ENCODE peak calls at places on chromosomes 3 and 15, in nine cellular contexts. One of them, this sample, is unnamed.

GRCh38 chr3:159191454-159191853 is 389.6 kb downstream of the MFSD1 start:
- DNase-seq in amniotic stem cell: peak
- DNase-seq in kidney: no peak
- DNase-seq in stimulated activated CD4-positive, alpha-beta T cell treated with anti-CD3 and anti-CD28 coated beads, Interleukin-12 subunit alpha, Interleukin-12 subunit beta, amount 100 ng/mL, for 48 hours: no peak
- DNase-seq in fibroblast of lung: no peak
- DNase-seq in NT2/D1: no peak
- DNase-seq in cardiac muscle cell: no peak
- DNase-seq in AG08396: no peak
- DNase-seq in stimulated activated CD8-positive, alpha-beta memory T cell treated with anti-CD3 and anti-CD28 coated beads, Interleukin-15, amount 100 ng/mL, for 24 hours: no peak
- DNase-seq in this sample: no peak

GRCh38 chr15:81889480-81889871 is 156.3 kb downstream of the MEX3B start:
- DNase-seq in amniotic stem cell: no peak
- DNase-seq in kidney: no peak
- DNase-seq in stimulated activated CD4-positive, alpha-beta T cell treated with anti-CD3 and anti-CD28 coated beads, Interleukin-12 subunit alpha, Interleukin-12 subunit beta, amount 100 ng/mL, for 48 hours: no peak
- DNase-seq in fibroblast of lung: peak
- DNase-seq in NT2/D1: no peak
- DNase-seq in cardiac muscle cell: no peak
- DNase-seq in AG08396: no peak
- DNase-seq in stimulated activated CD8-positive, alpha-beta memory T cell treated with anti-CD3 and anti-CD28 coated beads, Interleukin-15, amount 100 ng/mL, for 24 hours: no peak
- DNase-seq in this sample: no peak

GRCh38 chr3:144273611-144274010 is 302.0 kb downstream of the DIPK2A start:
- DNase-seq in amniotic stem cell: no peak
- DNase-seq in kidney: no peak
- DNase-seq in stimulated activated CD4-positive, alpha-beta T cell treated with anti-CD3 and anti-CD28 coated beads, Interleukin-12 subunit alpha, Interleukin-12 subunit beta, amount 100 ng/mL, for 48 hours: no peak
- DNase-seq in fibroblast of lung: peak
- DNase-seq in NT2/D1: no peak
- DNase-seq in cardiac muscle cell: no peak
- DNase-seq in AG08396: no peak
- DNase-seq in stimulated activated CD8-positive, alpha-beta memory T cell treated with anti-CD3 and anti-CD28 coated beads, Interleukin-15, amount 100 ng/mL, for 24 hours: no peak
- DNase-seq in this sample: no peak

GRCh38 chr15:77543159-77543882 is 89.4 kb downstream of the LINGO1 start:
- DNase-seq in amniotic stem cell: peak
- DNase-seq in kidney: peak
- DNase-seq in stimulated activated CD4-positive, alpha-beta T cell treated with anti-CD3 and anti-CD28 coated beads, Interleukin-12 subunit alpha, Interleukin-12 subunit beta, amount 100 ng/mL, for 48 hours: peak
- DNase-seq in fibroblast of lung: peak
- DNase-seq in NT2/D1: peak
- DNase-seq in cardiac muscle cell: peak
- DNase-seq in AG08396: peak
- DNase-seq in stimulated activated CD8-positive, alpha-beta memory T cell treated with anti-CD3 and anti-CD28 coated beads, Interleukin-15, amount 100 ng/mL, for 24 hours: peak
- DNase-seq in this sample: peak

GRCh38 chr15:100073982-100074381 is 267.8 kb downstream of the ADAMTS17 start:
- DNase-seq in amniotic stem cell: no peak
- DNase-seq in kidney: no peak
- DNase-seq in stimulated activated CD4-positive, alpha-beta T cell treated with anti-CD3 and anti-CD28 coated beads, Interleukin-12 subunit alpha, Interleukin-12 subunit beta, amount 100 ng/mL, for 48 hours: no peak
- DNase-seq in fibroblast of lung: no peak
- DNase-seq in NT2/D1: no peak
- DNase-seq in cardiac muscle cell: no peak
- DNase-seq in AG08396: no peak
- DNase-seq in stimulated activated CD8-positive, alpha-beta memory T cell treated with anti-CD3 and anti-CD28 coated beads, Interleukin-15, amount 100 ng/mL, for 24 hours: no peak
- DNase-seq in this sample: no peak

GRCh38 chr3:16480861-16481569 is 32.5 kb downstream of the RFTN1 start:
- DNase-seq in amniotic stem cell: no peak
- DNase-seq in kidney: no peak
- DNase-seq in stimulated activated CD4-positive, alpha-beta T cell treated with anti-CD3 and anti-CD28 coated beads, Interleukin-12 subunit alpha, Interleukin-12 subunit beta, amount 100 ng/mL, for 48 hours: no peak
- DNase-seq in fibroblast of lung: peak
- DNase-seq in NT2/D1: no peak
- DNase-seq in cardiac muscle cell: no peak
- DNase-seq in AG08396: no peak
- DNase-seq in stimulated activated CD8-positive, alpha-beta memory T cell treated with anti-CD3 and anti-CD28 coated beads, Interleukin-15, amount 100 ng/mL, for 24 hours: no peak
- DNase-seq in this sample: no peak

GRCh38 chr15:51842852-51843737 is 13.6 kb downstream of the TMOD3 start:
- DNase-seq in amniotic stem cell: no peak
- DNase-seq in kidney: no peak
- DNase-seq in stimulated activated CD4-positive, alpha-beta T cell treated with anti-CD3 and anti-CD28 coated beads, Interleukin-12 subunit alpha, Interleukin-12 subunit beta, amount 100 ng/mL, for 48 hours: no peak
- DNase-seq in fibroblast of lung: no peak
- DNase-seq in NT2/D1: no peak
- DNase-seq in cardiac muscle cell: no peak
- DNase-seq in AG08396: no peak
- DNase-seq in stimulated activated CD8-positive, alpha-beta memory T cell treated with anti-CD3 and anti-CD28 coated beads, Interleukin-15, amount 100 ng/mL, for 24 hours: no peak
- DNase-seq in this sample: no peak

GRCh38 chr3:177131927-177132636 is 65.2 kb downstream of the TBL1XR1 start:
- DNase-seq in amniotic stem cell: no peak
- DNase-seq in kidney: no peak
- DNase-seq in stimulated activated CD4-positive, alpha-beta T cell treated with anti-CD3 and anti-CD28 coated beads, Interleukin-12 subunit alpha, Interleukin-12 subunit beta, amount 100 ng/mL, for 48 hours: no peak
- DNase-seq in fibroblast of lung: peak
- DNase-seq in NT2/D1: no peak
- DNase-seq in cardiac muscle cell: no peak
- DNase-seq in AG08396: no peak
- DNase-seq in stimulated activated CD8-positive, alpha-beta memory T cell treated with anti-CD3 and anti-CD28 coated beads, Interleukin-15, amount 100 ng/mL, for 24 hours: no peak
- DNase-seq in this sample: no peak

GRCh38 chr15:65998486-65998885 is 129.2 kb downstream of the RAB11A start:
- DNase-seq in amniotic stem cell: no peak
- DNase-seq in kidney: no peak
- DNase-seq in stimulated activated CD4-positive, alpha-beta T cell treated with anti-CD3 and anti-CD28 coated beads, Interleukin-12 subunit alpha, Interleukin-12 subunit beta, amount 100 ng/mL, for 48 hours: no peak
- DNase-seq in fibroblast of lung: no peak
- DNase-seq in NT2/D1: no peak
- DNase-seq in cardiac muscle cell: no peak
- DNase-seq in AG08396: no peak
- DNase-seq in stimulated activated CD8-positive, alpha-beta memory T cell treated with anti-CD3 and anti-CD28 coated beads, Interleukin-15, amount 100 ng/mL, for 24 hours: no peak
- DNase-seq in this sample: no peak

GRCh38 chr3:152021951-152022461 is 148.6 kb downstream of the SUCNR1 start:
- DNase-seq in amniotic stem cell: peak
- DNase-seq in kidney: peak
- DNase-seq in stimulated activated CD4-positive, alpha-beta T cell treated with anti-CD3 and anti-CD28 coated beads, Interleukin-12 subunit alpha, Interleukin-12 subunit beta, amount 100 ng/mL, for 48 hours: peak
- DNase-seq in fibroblast of lung: peak
- DNase-seq in NT2/D1: no peak
- DNase-seq in cardiac muscle cell: no peak
- DNase-seq in AG08396: peak
- DNase-seq in stimulated activated CD8-positive, alpha-beta memory T cell treated with anti-CD3 and anti-CD28 coated beads, Interleukin-15, amount 100 ng/mL, for 24 hours: no peak
- DNase-seq in this sample: no peak

GRCh38 chr3:193771736-193772135 is 178.7 kb downstream of the OPA1 start:
- DNase-seq in amniotic stem cell: no peak
- DNase-seq in kidney: no peak
- DNase-seq in stimulated activated CD4-positive, alpha-beta T cell treated with anti-CD3 and anti-CD28 coated beads, Interleukin-12 subunit alpha, Interleukin-12 subunit beta, amount 100 ng/mL, for 48 hours: no peak
- DNase-seq in fibroblast of lung: no peak
- DNase-seq in NT2/D1: no peak
- DNase-seq in cardiac muscle cell: no peak
- DNase-seq in AG08396: no peak
- DNase-seq in stimulated activated CD8-positive, alpha-beta memory T cell treated with anti-CD3 and anti-CD28 coated beads, Interleukin-15, amount 100 ng/mL, for 24 hours: no peak
- DNase-seq in this sample: no peak

GRCh38 chr15:90141646-90142045 is 39.4 kb upstream of the IDH2 start:
- DNase-seq in amniotic stem cell: no peak
- DNase-seq in kidney: peak
- DNase-seq in stimulated activated CD4-positive, alpha-beta T cell treated with anti-CD3 and anti-CD28 coated beads, Interleukin-12 subunit alpha, Interleukin-12 subunit beta, amount 100 ng/mL, for 48 hours: no peak
- DNase-seq in fibroblast of lung: peak
- DNase-seq in NT2/D1: no peak
- DNase-seq in cardiac muscle cell: no peak
- DNase-seq in AG08396: peak
- DNase-seq in stimulated activated CD8-positive, alpha-beta memory T cell treated with anti-CD3 and anti-CD28 coated beads, Interleukin-15, amount 100 ng/mL, for 24 hours: no peak
- DNase-seq in this sample: no peak

GRCh38 chr3:184371570-184372018 is 6.4 kb downstream of the THPO start:
- DNase-seq in amniotic stem cell: peak
- DNase-seq in kidney: peak
- DNase-seq in stimulated activated CD4-positive, alpha-beta T cell treated with anti-CD3 and anti-CD28 coated beads, Interleukin-12 subunit alpha, Interleukin-12 subunit beta, amount 100 ng/mL, for 48 hours: peak
- DNase-seq in fibroblast of lung: peak
- DNase-seq in NT2/D1: peak
- DNase-seq in cardiac muscle cell: peak
- DNase-seq in AG08396: peak
- DNase-seq in stimulated activated CD8-positive, alpha-beta memory T cell treated with anti-CD3 and anti-CD28 coated beads, Interleukin-15, amount 100 ng/mL, for 24 hours: no peak
- DNase-seq in this sample: peak

GRCh38 chr15:56977232-56977631 is 58.8 kb downstream of the TCF12 start:
- DNase-seq in amniotic stem cell: no peak
- DNase-seq in kidney: no peak
- DNase-seq in stimulated activated CD4-positive, alpha-beta T cell treated with anti-CD3 and anti-CD28 coated beads, Interleukin-12 subunit alpha, Interleukin-12 subunit beta, amount 100 ng/mL, for 48 hours: no peak
- DNase-seq in fibroblast of lung: no peak
- DNase-seq in NT2/D1: no peak
- DNase-seq in cardiac muscle cell: no peak
- DNase-seq in AG08396: no peak
- DNase-seq in stimulated activated CD8-positive, alpha-beta memory T cell treated with anti-CD3 and anti-CD28 coated beads, Interleukin-15, amount 100 ng/mL, for 24 hours: no peak
- DNase-seq in this sample: no peak

GRCh38 chr15:77446840-77447390 is 26.2 kb downstream of the HMG20A start:
- DNase-seq in amniotic stem cell: no peak
- DNase-seq in kidney: no peak
- DNase-seq in stimulated activated CD4-positive, alpha-beta T cell treated with anti-CD3 and anti-CD28 coated beads, Interleukin-12 subunit alpha, Interleukin-12 subunit beta, amount 100 ng/mL, for 48 hours: no peak
- DNase-seq in fibroblast of lung: no peak
- DNase-seq in NT2/D1: no peak
- DNase-seq in cardiac muscle cell: no peak
- DNase-seq in AG08396: no peak
- DNase-seq in stimulated activated CD8-positive, alpha-beta memory T cell treated with anti-CD3 and anti-CD28 coated beads, Interleukin-15, amount 100 ng/mL, for 24 hours: no peak
- DNase-seq in this sample: no peak

GRCh38 chr3:149388001-149388435 is 10.6 kb upstream of the TM4SF1 start:
- DNase-seq in amniotic stem cell: no peak
- DNase-seq in kidney: no peak
- DNase-seq in stimulated activated CD4-positive, alpha-beta T cell treated with anti-CD3 and anti-CD28 coated beads, Interleukin-12 subunit alpha, Interleukin-12 subunit beta, amount 100 ng/mL, for 48 hours: no peak
- DNase-seq in fibroblast of lung: peak
- DNase-seq in NT2/D1: no peak
- DNase-seq in cardiac muscle cell: no peak
- DNase-seq in AG08396: peak
- DNase-seq in stimulated activated CD8-positive, alpha-beta memory T cell treated with anti-CD3 and anti-CD28 coated beads, Interleukin-15, amount 100 ng/mL, for 24 hours: no peak
- DNase-seq in this sample: no peak

GRCh38 chr15:101145362-101145761 is 106.5 kb downstream of the CHSY1 start:
- DNase-seq in amniotic stem cell: no peak
- DNase-seq in kidney: no peak
- DNase-seq in stimulated activated CD4-positive, alpha-beta T cell treated with anti-CD3 and anti-CD28 coated beads, Interleukin-12 subunit alpha, Interleukin-12 subunit beta, amount 100 ng/mL, for 48 hours: no peak
- DNase-seq in fibroblast of lung: peak
- DNase-seq in NT2/D1: no peak
- DNase-seq in cardiac muscle cell: no peak
- DNase-seq in AG08396: peak
- DNase-seq in stimulated activated CD8-positive, alpha-beta memory T cell treated with anti-CD3 and anti-CD28 coated beads, Interleukin-15, amount 100 ng/mL, for 24 hours: no peak
- DNase-seq in this sample: no peak

GRCh38 chr3:48219543-48219942 is 3.8 kb upstream of the CAMP start:
- DNase-seq in amniotic stem cell: no peak
- DNase-seq in kidney: no peak
- DNase-seq in stimulated activated CD4-positive, alpha-beta T cell treated with anti-CD3 and anti-CD28 coated beads, Interleukin-12 subunit alpha, Interleukin-12 subunit beta, amount 100 ng/mL, for 48 hours: no peak
- DNase-seq in fibroblast of lung: no peak
- DNase-seq in NT2/D1: no peak
- DNase-seq in cardiac muscle cell: no peak
- DNase-seq in AG08396: peak
- DNase-seq in stimulated activated CD8-positive, alpha-beta memory T cell treated with anti-CD3 and anti-CD28 coated beads, Interleukin-15, amount 100 ng/mL, for 24 hours: no peak
- DNase-seq in this sample: no peak

GRCh38 chr3:136711277-136711676 is 40.9 kb downstream of the STAG1 start:
- DNase-seq in amniotic stem cell: no peak
- DNase-seq in kidney: no peak
- DNase-seq in stimulated activated CD4-positive, alpha-beta T cell treated with anti-CD3 and anti-CD28 coated beads, Interleukin-12 subunit alpha, Interleukin-12 subunit beta, amount 100 ng/mL, for 48 hours: no peak
- DNase-seq in fibroblast of lung: no peak
- DNase-seq in NT2/D1: no peak
- DNase-seq in cardiac muscle cell: no peak
- DNase-seq in AG08396: no peak
- DNase-seq in stimulated activated CD8-positive, alpha-beta memory T cell treated with anti-CD3 and anti-CD28 coated beads, Interleukin-15, amount 100 ng/mL, for 24 hours: no peak
- DNase-seq in this sample: no peak

GRCh38 chr3:188037116-188037718 is 116.7 kb upstream of the LPP start:
- DNase-seq in amniotic stem cell: no peak
- DNase-seq in kidney: no peak
- DNase-seq in stimulated activated CD4-positive, alpha-beta T cell treated with anti-CD3 and anti-CD28 coated beads, Interleukin-12 subunit alpha, Interleukin-12 subunit beta, amount 100 ng/mL, for 48 hours: no peak
- DNase-seq in fibroblast of lung: peak
- DNase-seq in NT2/D1: peak
- DNase-seq in cardiac muscle cell: peak
- DNase-seq in AG08396: no peak
- DNase-seq in stimulated activated CD8-positive, alpha-beta memory T cell treated with anti-CD3 and anti-CD28 coated beads, Interleukin-15, amount 100 ng/mL, for 24 hours: no peak
- DNase-seq in this sample: no peak

GRCh38 chr15:55289011-55289572 is 521 bp downstream of the RAB27A start:
- DNase-seq in amniotic stem cell: no peak
- DNase-seq in kidney: no peak
- DNase-seq in stimulated activated CD4-positive, alpha-beta T cell treated with anti-CD3 and anti-CD28 coated beads, Interleukin-12 subunit alpha, Interleukin-12 subunit beta, amount 100 ng/mL, for 48 hours: no peak
- DNase-seq in fibroblast of lung: peak
- DNase-seq in NT2/D1: no peak
- DNase-seq in cardiac muscle cell: peak
- DNase-seq in AG08396: peak
- DNase-seq in stimulated activated CD8-positive, alpha-beta memory T cell treated with anti-CD3 and anti-CD28 coated beads, Interleukin-15, amount 100 ng/mL, for 24 hours: no peak
- DNase-seq in this sample: peak

GRCh38 chr3:37892917-37893595 is 31.4 kb downstream of the CTDSPL start:
- DNase-seq in amniotic stem cell: no peak
- DNase-seq in kidney: peak
- DNase-seq in stimulated activated CD4-positive, alpha-beta T cell treated with anti-CD3 and anti-CD28 coated beads, Interleukin-12 subunit alpha, Interleukin-12 subunit beta, amount 100 ng/mL, for 48 hours: no peak
- DNase-seq in fibroblast of lung: peak
- DNase-seq in NT2/D1: no peak
- DNase-seq in cardiac muscle cell: peak
- DNase-seq in AG08396: peak
- DNase-seq in stimulated activated CD8-positive, alpha-beta memory T cell treated with anti-CD3 and anti-CD28 coated beads, Interleukin-15, amount 100 ng/mL, for 24 hours: no peak
- DNase-seq in this sample: no peak

GRCh38 chr3:12350151-12350813 is 61.4 kb downstream of the PPARG start:
- DNase-seq in amniotic stem cell: no peak
- DNase-seq in kidney: no peak
- DNase-seq in stimulated activated CD4-positive, alpha-beta T cell treated with anti-CD3 and anti-CD28 coated beads, Interleukin-12 subunit alpha, Interleukin-12 subunit beta, amount 100 ng/mL, for 48 hours: no peak
- DNase-seq in fibroblast of lung: peak
- DNase-seq in NT2/D1: no peak
- DNase-seq in cardiac muscle cell: no peak
- DNase-seq in AG08396: no peak
- DNase-seq in stimulated activated CD8-positive, alpha-beta memory T cell treated with anti-CD3 and anti-CD28 coated beads, Interleukin-15, amount 100 ng/mL, for 24 hours: no peak
- DNase-seq in this sample: no peak

GRCh38 chr3:30778923-30779322 is 115.5 kb downstream of the GADL1 start:
- DNase-seq in amniotic stem cell: no peak
- DNase-seq in kidney: no peak
- DNase-seq in stimulated activated CD4-positive, alpha-beta T cell treated with anti-CD3 and anti-CD28 coated beads, Interleukin-12 subunit alpha, Interleukin-12 subunit beta, amount 100 ng/mL, for 48 hours: no peak
- DNase-seq in fibroblast of lung: no peak
- DNase-seq in NT2/D1: no peak
- DNase-seq in cardiac muscle cell: no peak
- DNase-seq in AG08396: no peak
- DNase-seq in stimulated activated CD8-positive, alpha-beta memory T cell treated with anti-CD3 and anti-CD28 coated beads, Interleukin-15, amount 100 ng/mL, for 24 hours: no peak
- DNase-seq in this sample: no peak

GRCh38 chr15:69511015-69511414 is 58.4 kb downstream of the RPLP1 start:
- DNase-seq in amniotic stem cell: no peak
- DNase-seq in kidney: no peak
- DNase-seq in stimulated activated CD4-positive, alpha-beta T cell treated with anti-CD3 and anti-CD28 coated beads, Interleukin-12 subunit alpha, Interleukin-12 subunit beta, amount 100 ng/mL, for 48 hours: no peak
- DNase-seq in fibroblast of lung: no peak
- DNase-seq in NT2/D1: no peak
- DNase-seq in cardiac muscle cell: no peak
- DNase-seq in AG08396: no peak
- DNase-seq in stimulated activated CD8-positive, alpha-beta memory T cell treated with anti-CD3 and anti-CD28 coated beads, Interleukin-15, amount 100 ng/mL, for 24 hours: no peak
- DNase-seq in this sample: no peak

GRCh38 chr3:129461022-129461421 is 21.0 kb downstream of the IFT122 start:
- DNase-seq in amniotic stem cell: no peak
- DNase-seq in kidney: no peak
- DNase-seq in stimulated activated CD4-positive, alpha-beta T cell treated with anti-CD3 and anti-CD28 coated beads, Interleukin-12 subunit alpha, Interleukin-12 subunit beta, amount 100 ng/mL, for 48 hours: no peak
- DNase-seq in fibroblast of lung: peak
- DNase-seq in NT2/D1: no peak
- DNase-seq in cardiac muscle cell: no peak
- DNase-seq in AG08396: peak
- DNase-seq in stimulated activated CD8-positive, alpha-beta memory T cell treated with anti-CD3 and anti-CD28 coated beads, Interleukin-15, amount 100 ng/mL, for 24 hours: no peak
- DNase-seq in this sample: no peak

GRCh38 chr3:1092771-1093170 is at the start of gene CNTN6:
- DNase-seq in amniotic stem cell: no peak
- DNase-seq in kidney: no peak
- DNase-seq in stimulated activated CD4-positive, alpha-beta T cell treated with anti-CD3 and anti-CD28 coated beads, Interleukin-12 subunit alpha, Interleukin-12 subunit beta, amount 100 ng/mL, for 48 hours: no peak
- DNase-seq in fibroblast of lung: peak
- DNase-seq in NT2/D1: peak
- DNase-seq in cardiac muscle cell: peak
- DNase-seq in AG08396: no peak
- DNase-seq in stimulated activated CD8-positive, alpha-beta memory T cell treated with anti-CD3 and anti-CD28 coated beads, Interleukin-15, amount 100 ng/mL, for 24 hours: no peak
- DNase-seq in this sample: no peak

GRCh38 chr15:80584973-80585372 is 110.1 kb upstream of the ABHD17C start:
- DNase-seq in amniotic stem cell: no peak
- DNase-seq in kidney: no peak
- DNase-seq in stimulated activated CD4-positive, alpha-beta T cell treated with anti-CD3 and anti-CD28 coated beads, Interleukin-12 subunit alpha, Interleukin-12 subunit beta, amount 100 ng/mL, for 48 hours: no peak
- DNase-seq in fibroblast of lung: no peak
- DNase-seq in NT2/D1: no peak
- DNase-seq in cardiac muscle cell: no peak
- DNase-seq in AG08396: no peak
- DNase-seq in stimulated activated CD8-positive, alpha-beta memory T cell treated with anti-CD3 and anti-CD28 coated beads, Interleukin-15, amount 100 ng/mL, for 24 hours: no peak
- DNase-seq in this sample: no peak

GRCh38 chr3:19881036-19881435 is 53.0 kb downstream of the EFHB start:
- DNase-seq in amniotic stem cell: no peak
- DNase-seq in kidney: no peak
- DNase-seq in stimulated activated CD4-positive, alpha-beta T cell treated with anti-CD3 and anti-CD28 coated beads, Interleukin-12 subunit alpha, Interleukin-12 subunit beta, amount 100 ng/mL, for 48 hours: no peak
- DNase-seq in fibroblast of lung: no peak
- DNase-seq in NT2/D1: peak
- DNase-seq in cardiac muscle cell: no peak
- DNase-seq in AG08396: no peak
- DNase-seq in stimulated activated CD8-positive, alpha-beta memory T cell treated with anti-CD3 and anti-CD28 coated beads, Interleukin-15, amount 100 ng/mL, for 24 hours: no peak
- DNase-seq in this sample: no peak

GRCh38 chr3:187165144-187165543 is 25.8 kb upstream of the RPL39L start:
- DNase-seq in amniotic stem cell: no peak
- DNase-seq in kidney: no peak
- DNase-seq in stimulated activated CD4-positive, alpha-beta T cell treated with anti-CD3 and anti-CD28 coated beads, Interleukin-12 subunit alpha, Interleukin-12 subunit beta, amount 100 ng/mL, for 48 hours: peak
- DNase-seq in fibroblast of lung: peak
- DNase-seq in NT2/D1: peak
- DNase-seq in cardiac muscle cell: peak
- DNase-seq in AG08396: peak
- DNase-seq in stimulated activated CD8-positive, alpha-beta memory T cell treated with anti-CD3 and anti-CD28 coated beads, Interleukin-15, amount 100 ng/mL, for 24 hours: no peak
- DNase-seq in this sample: peak

GRCh38 chr15:79505956-79506355 is 73.8 kb downstream of the MINAR1 start:
- DNase-seq in amniotic stem cell: no peak
- DNase-seq in kidney: no peak
- DNase-seq in stimulated activated CD4-positive, alpha-beta T cell treated with anti-CD3 and anti-CD28 coated beads, Interleukin-12 subunit alpha, Interleukin-12 subunit beta, amount 100 ng/mL, for 48 hours: no peak
- DNase-seq in fibroblast of lung: no peak
- DNase-seq in NT2/D1: no peak
- DNase-seq in cardiac muscle cell: no peak
- DNase-seq in AG08396: no peak
- DNase-seq in stimulated activated CD8-positive, alpha-beta memory T cell treated with anti-CD3 and anti-CD28 coated beads, Interleukin-15, amount 100 ng/mL, for 24 hours: no peak
- DNase-seq in this sample: no peak

This sample was measured in stimulated activated naive B cell treated with anti-CD40 and anti-IgM and Interleukin-4, amounts not matched to agents 10 μg/mL and 1 μg/mL and 100 μg/mL, for 72 hours.